ENCODE peak calls at places on chromosomes 11 and 22, in five cellular contexts. B is mammary epithelial cell; I is kidney epithelial cell; U is fibroblast of lung; O is CD8-positive, alpha-beta T cell. W is an unnamed sample. For H3K36me3, the result is how much of the 10 kb centered on the place peaks cover.

GRCh38 chr11:126607374-126607773 is 251.9 kb downstream of the ST3GAL4 start:
- DNase-seq in B (peak), I (no peak), U (peak), O (no peak), W (no peak)

GRCh38 chr22:44168206-44168605 is 12.5 kb upstream of the PARVG start:
- DNase-seq in B (no peak), I (no peak), U (no peak), O (no peak), W (no peak)

GRCh38 chr22:34416321-34416900 is 496.1 kb upstream of the LARGE1 start:
- DNase-seq in B (no peak), I (no peak), U (no peak), O (no peak), W (no peak)

GRCh38 chr11:92628401-92629292 is 340.8 kb upstream of the MTNR1B start:
- DNase-seq in B (no peak), I (no peak), U (peak), O (no peak), W (no peak)

GRCh38 chr11:69468911-69469885 is 12.3 kb upstream of the LINC01488 start:
- DNase-seq in B (no peak), I (no peak), U (no peak), O (no peak), W (no peak)

GRCh38 chr11:1038361-1038760 is 1.8 kb upstream of the MUC6 start:
- DNase-seq in B (no peak), I (no peak), U (no peak), O (peak), W (no peak)

GRCh38 chr11:76641905-76642304 is 28.6 kb downstream of the LRRC32 start:
- DNase-seq in B (no peak), I (no peak), U (no peak), O (no peak), W (no peak)

GRCh38 chr11:71418643-71419042 is 29.6 kb downstream of the DHCR7 start:
- DNase-seq in B (no peak), I (no peak), U (no peak), O (no peak), W (peak)

GRCh38 chr11:115886111-115886733 is 382.0 kb upstream of the CADM1 start:
- DNase-seq in B (no peak), I (no peak), U (no peak), O (no peak), W (no peak)

GRCh38 chr11:40425168-40425567 is 1034.3 kb downstream of the LRRC4C start:
- DNase-seq in B (no peak), I (no peak), U (no peak), O (no peak), W (no peak)

GRCh38 chr11:19018901-19019300 is 41.6 kb downstream of the MRGPRX2 start:
- DNase-seq in B (peak), I (no peak), U (no peak), O (no peak), W (no peak)

GRCh38 chr11:129639300-129639699 is 176.3 kb upstream of the TMEM45B start:
- DNase-seq in B (peak), I (peak), U (peak), O (no peak), W (no peak)

GRCh38 chr11:69295079-69295994 is 1.4 kb downstream of the MYEOV start:
- DNase-seq in B (no peak), I (no peak), U (no peak), O (no peak), W (no peak)

DNA sequence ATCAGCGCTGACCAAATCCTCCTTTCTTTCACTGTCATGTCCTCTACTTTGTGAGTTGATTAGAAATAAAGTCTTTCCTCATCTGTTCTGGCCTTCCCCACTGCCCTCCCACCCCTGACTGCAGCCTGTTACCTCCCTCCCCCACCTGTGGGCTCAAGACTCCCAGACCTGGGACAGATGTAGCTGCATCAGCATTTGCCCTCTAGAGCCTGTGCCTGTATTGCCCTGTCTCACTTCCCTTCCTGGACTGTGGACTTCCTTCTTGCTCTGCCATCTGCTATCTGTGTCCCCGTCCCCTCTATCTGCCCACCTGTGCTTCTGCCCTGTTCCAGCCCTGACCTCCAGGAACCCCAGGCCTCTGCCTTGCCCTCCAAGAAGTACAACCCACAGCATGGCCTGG is 122.5 kb downstream of the GALNT18 start:
- DNase-seq in B (no peak), I (no peak), U (no peak), O (no peak), W (no peak)
- H3K36me3 ChIP-seq in B (under half), I (under half), U (under half), O (under half), W (under half)

GRCh38 chr11:118000067-118000849 is 14.1 kb downstream of the IL10RA start:
- DNase-seq in B (no peak), I (no peak), U (no peak), O (no peak), W (no peak)
- H3K36me3 ChIP-seq in B (under half), I (under half), U (under half), O (under half), W (under half)

DNA sequence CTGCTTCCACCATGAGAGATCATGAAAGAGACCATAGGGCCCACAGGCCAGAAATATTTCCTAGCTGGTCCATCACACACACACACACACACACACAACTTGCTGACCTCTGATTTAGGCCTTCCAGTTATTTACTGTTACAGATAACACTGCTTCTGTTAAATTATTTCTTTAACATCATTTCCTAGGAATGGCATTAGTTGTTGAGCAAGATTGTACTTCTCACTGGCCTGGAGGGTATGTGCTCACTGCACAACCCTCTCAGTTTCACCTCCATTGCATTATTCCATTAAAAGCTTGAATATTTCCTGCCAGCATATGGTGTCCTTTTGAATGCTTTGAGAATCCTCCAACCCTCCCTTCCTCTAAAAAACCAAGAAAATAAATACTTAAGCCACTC is 104.4 kb downstream of the MICAL2 start:
- DNase-seq in B (no peak), I (no peak), U (peak), O (no peak), W (no peak)
- H3K36me3 ChIP-seq in B (half or more), I (under half), U (under half), O (under half), W (under half)

GRCh38 chr22:23271597-23271908 is 91.2 kb downstream of the BCR start:
- DNase-seq in B (no peak), I (no peak), U (no peak), O (no peak), W (no peak)

GRCh38 chr22:23272371-23272770 is 92.1 kb downstream of the BCR start:
- DNase-seq in B (no peak), I (no peak), U (no peak), O (no peak), W (no peak)

GRCh38 chr22:23270212-23270733 is 90.0 kb downstream of the BCR start:
- DNase-seq in B (no peak), I (no peak), U (peak), O (no peak), W (no peak)

GRCh38 chr22:23269441-23270211 is 89.3 kb downstream of the BCR start:
- DNase-seq in B (no peak), I (no peak), U (no peak), O (no peak), W (peak)

DNA sequence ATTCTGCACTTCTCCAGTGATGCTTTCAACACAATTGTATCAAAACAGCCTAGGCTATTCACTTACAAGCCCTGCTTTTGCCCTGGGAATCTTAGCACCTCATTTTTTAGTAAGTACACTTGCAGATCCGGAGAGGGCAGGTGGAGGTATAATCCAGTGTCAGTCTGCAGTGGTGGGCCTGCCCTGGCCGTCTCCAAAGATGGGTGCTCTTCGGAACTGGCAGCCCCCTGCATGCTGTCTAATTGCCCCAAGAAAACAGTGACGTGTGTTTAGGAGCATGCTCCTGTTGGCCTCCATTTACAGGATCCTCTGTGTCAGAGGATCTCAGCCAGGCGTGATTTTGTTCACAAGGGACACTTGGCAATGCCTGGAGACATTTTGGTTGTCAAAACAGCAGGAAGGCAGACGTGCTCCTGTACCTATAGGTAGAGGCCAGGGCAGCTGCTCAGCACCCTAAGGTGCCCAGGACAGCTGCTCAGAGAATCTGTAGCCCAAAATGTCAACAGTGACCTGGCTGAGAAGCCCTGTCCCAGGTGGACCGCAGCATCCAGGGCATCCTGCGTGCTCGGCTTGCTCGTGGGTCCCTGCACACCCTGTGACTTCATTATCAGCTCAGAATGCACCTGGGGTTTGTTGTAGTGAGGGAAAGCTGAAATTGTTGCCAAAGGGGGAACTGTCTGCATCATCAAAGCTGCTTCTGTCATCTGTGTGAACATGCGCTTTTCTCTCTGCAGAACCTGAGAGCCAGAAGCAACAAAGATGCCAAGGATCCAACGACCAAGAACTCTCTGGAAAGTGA is 90.7 kb downstream of the BCR start:
- DNase-seq in B (no peak), I (no peak), U (no peak), O (no peak), W (no peak)
- H3K36me3 ChIP-seq in B (under half), I (under half), U (under half), O (under half), W (under half)

DNA sequence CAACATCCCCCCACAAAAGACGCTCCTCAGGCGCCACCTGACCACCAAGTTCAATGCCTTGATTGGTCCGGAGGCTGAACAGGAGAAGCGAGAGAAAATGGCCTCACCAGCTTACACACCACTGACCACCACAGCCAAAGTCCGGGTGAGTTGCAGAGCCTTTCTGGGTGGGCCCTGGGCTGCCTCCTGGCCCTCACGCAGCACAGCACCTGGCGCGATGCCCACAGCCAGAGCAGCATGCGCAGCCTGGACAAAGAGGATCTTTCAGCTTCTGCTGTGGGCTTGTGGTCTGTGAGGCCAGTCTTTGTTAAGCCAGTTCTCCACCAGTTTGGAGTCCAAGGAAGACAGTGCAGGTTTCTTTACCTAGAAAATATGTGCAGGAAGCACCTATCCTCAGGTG is 21.6 kb downstream of the CYB5R2 start:
- DNase-seq in B (no peak), I (no peak), U (no peak), O (no peak), W (no peak)
- H3K36me3 ChIP-seq in B (under half), I (under half), U (under half), O (under half), W (half or more)

GRCh38 chr11:43898574-43898973 is 17.9 kb downstream of the ALKBH3 start:
- DNase-seq in B (no peak), I (no peak), U (no peak), O (no peak), W (no peak)
- H3K36me3 ChIP-seq in B (under half), I (under half), U (under half), O (under half), W (under half)

W was measured in GM06990.